ENCODE peak calls at places on chromosomes 3 and 15, in four cellular contexts. S is GM12878, O is K562, L is HepG2. D is an unnamed sample.

GRCh38 chr15:33089878-33090757 is 104.4 kb downstream of the FMN1 start:
- DNase-seq in O (no peak), S (no peak), L (no peak), D (no peak)

GRCh38 chr15:42392309-42393024 is 33.2 kb downstream of the CAPN3 start:
- DNase-seq in L (peak), S (no peak), O (no peak), D (no peak)

GRCh38 chr3:70359711-70360110 is 47.3 kb upstream of the MDFIC2 start:
- DNase-seq in O (no peak), L (no peak), S (no peak), D (no peak)

GRCh38 chr3:61645148-61645547 is 83.8 kb downstream of the PTPRG start:
- DNase-seq in S (no peak), L (peak), O (no peak), D (no peak)

GRCh38 chr3:190302209-190302885 is 19.9 kb downstream of the CLDN1 start:
- DNase-seq in L (no peak), S (no peak), O (no peak), D (no peak)

GRCh38 chr15:76338555-76339301 is 2.2 kb downstream of the ISL2 start:
- DNase-seq in O (no peak), L (no peak), S (no peak), D (no peak)

GRCh38 chr3:55639886-55640765 is 153.0 kb upstream of the WNT5A start:
- DNase-seq in S (no peak), O (no peak), L (no peak), D (no peak)

GRCh38 chr3:39138804-39139415 is 14.5 kb downstream of the CSRNP1 start:
- DNase-seq in O (no peak), L (no peak), S (no peak), D (no peak)

GRCh38 chr3:19881036-19881435 is 53.0 kb downstream of the EFHB start:
- DNase-seq in S (no peak), L (no peak), O (no peak), D (no peak)

GRCh38 chr3:78721771-78722543 is 1045.8 kb downstream of the ROBO1 start:
- DNase-seq in O (no peak), S (no peak), L (no peak), D (no peak)

GRCh38 chr15:68614621-68615035 is 35.8 kb downstream of the CORO2B start:
- DNase-seq in L (no peak), O (no peak), S (no peak), D (peak)

GRCh38 chr3:118199044-118199443 is 835.6 kb downstream of the IGSF11 start:
- DNase-seq in S (no peak), L (no peak), O (no peak), D (no peak)

GRCh38 chr3:151911462-151911861 is 38.0 kb downstream of the SUCNR1 start:
- DNase-seq in S (no peak), O (no peak), L (no peak), D (no peak)

DNA sequence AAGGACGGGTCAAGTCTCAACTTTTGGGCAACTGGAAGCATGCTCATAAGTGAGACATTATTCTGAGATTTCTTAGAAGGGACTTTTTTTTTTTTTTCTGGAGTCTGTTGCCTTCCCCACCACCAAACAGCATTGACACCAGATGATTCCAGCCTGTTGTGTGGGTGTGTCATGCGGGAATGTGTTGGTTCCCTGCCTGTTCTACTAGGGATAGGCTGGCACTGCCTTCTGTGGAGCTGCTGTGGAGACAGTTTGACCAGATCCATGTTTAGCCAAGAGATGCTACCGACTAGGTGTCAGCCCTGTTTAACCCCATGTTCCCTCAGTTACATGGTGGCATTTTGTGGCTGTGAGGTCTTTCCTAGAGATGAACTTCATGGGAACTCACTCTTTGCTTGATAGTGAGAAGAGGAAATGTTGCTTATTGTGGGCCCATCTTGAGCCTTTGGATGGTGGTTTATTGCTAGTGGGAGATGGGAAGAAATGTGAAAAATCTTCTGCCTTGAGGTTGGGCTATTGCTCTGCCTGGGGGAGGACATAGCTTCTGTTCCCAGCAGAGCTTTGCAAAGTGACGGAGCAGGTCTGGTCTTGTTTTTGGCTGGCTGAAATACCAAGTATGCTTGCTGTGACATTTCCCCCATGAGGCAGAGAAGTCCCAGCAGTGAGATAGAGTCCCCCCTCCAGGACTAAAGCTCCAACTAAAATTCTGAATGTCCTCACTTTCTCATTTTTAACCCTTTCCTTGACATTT is 31.3 kb downstream of the TRAK1 start:
- DNase-seq in S (peak), O (no peak), L (no peak), D (no peak)
- TF ChIP-seq ESRRA in S (no peak), O (no peak), L (no peak), D (no peak)

DNA sequence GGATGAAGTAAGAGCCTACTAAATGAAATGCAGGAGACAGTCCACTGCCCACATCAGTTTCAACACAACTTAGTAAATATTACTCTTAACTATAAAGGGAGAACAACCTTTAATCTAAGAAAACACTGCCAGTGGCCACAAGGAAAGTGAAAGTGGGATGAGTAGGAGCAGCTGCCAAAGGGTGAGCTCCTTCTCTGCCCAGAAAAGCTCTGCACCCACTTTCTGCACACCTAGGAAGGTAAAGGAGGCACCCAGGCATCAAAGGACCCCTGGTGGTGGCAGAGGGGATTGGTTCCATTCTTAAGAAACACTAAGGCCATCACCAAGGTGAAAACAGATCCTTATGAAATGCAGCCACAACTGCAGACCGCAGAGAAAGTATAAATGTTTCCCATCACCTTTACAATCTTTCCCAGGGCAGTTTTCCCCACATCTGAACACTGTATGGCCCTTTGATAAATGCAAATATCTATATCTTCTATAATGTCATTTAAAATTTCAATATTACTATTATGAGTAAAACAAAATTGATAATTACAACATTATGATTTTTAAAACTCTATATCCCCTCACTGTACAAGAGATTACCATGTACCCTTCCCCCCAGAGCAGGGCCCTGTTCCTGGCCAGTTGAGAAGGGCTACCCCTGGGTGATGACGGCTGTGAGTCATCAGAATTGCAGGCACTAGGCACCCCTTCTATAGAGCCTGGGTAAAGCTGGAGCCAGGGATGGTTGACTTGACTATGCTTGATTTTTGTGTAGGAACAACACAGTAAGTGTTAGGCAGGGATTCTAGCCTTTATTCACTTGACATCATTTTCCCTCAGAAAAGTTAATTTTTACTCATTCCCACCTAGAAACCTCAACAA is 92.0 kb downstream of the SNRK start:
- DNase-seq in L (peak), O (peak), S (peak), D (peak)
- TF ChIP-seq SP1 in L (no peak), O (no peak), S (no peak), D (no peak)

GRCh38 chr3:120161902-120162301 is 67.7 kb upstream of the GSK3B start:
- DNase-seq in O (no peak), S (no peak), L (no peak), D (no peak)
- TF ChIP-seq ETV6 in O (no peak), S (no peak), L (no peak), D (no peak)

DNA sequence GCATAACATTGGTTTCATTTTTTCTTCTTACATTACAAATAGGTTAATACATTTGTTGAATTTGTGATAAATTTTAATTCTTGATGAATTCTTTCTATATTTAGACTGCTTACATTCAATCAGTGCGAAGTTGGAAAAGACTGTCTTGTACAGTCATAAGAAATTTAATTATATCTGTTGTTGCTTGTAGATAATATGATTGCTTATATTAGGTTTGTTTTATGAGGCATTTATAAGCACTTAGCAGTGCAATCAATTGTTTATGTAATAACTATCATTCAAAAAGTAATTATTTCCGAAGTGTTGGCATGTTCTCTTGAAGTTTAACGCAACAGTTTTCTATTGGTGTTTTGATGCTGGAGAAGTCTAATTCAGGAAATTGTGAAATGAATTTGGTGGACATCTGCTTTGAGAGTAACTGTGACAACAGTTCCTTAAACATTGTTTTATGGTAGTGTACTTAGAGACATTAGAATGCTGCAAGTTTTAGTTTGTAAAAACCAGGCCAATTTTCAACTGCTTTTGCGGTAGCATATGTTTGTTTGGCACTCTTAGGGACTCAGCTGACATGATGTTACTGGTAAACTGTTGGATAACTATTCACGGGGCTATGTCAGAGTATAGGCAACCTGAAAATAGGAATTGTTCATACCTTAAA is 99.7 kb downstream of the NAALADL2 start:
- DNase-seq in O (no peak), L (no peak), S (no peak), D (no peak)
- TF ChIP-seq ESRRA in O (no peak), L (no peak), S (no peak), D (no peak)

GRCh38 chr3:99498544-99499234 is 139.7 kb upstream of the COL8A1 start:
- DNase-seq in S (no peak), L (no peak), O (no peak), D (no peak)
- TF ChIP-seq SP1 in S (no peak), L (no peak), O (no peak), D (no peak)

GRCh38 chr3:49324768-49325167 is 15.1 kb downstream of the USP4 start:
- DNase-seq in L (no peak), O (no peak), S (no peak), D (no peak)

GRCh38 chr3:49329201-49329600 is 10.7 kb downstream of the USP4 start:
- DNase-seq in L (no peak), S (no peak), O (no peak), D (no peak)

GRCh38 chr3:49333091-49333490 is 6.8 kb downstream of the USP4 start:
- DNase-seq in S (no peak), O (no peak), L (no peak), D (no peak)

GRCh38 chr3:49327485-49327884 is 12.4 kb downstream of the USP4 start:
- DNase-seq in L (peak), S (no peak), O (no peak), D (no peak)
- TF ChIP-seq ETV6 in L (no peak), S (no peak), O (no peak), D (no peak)

DNA sequence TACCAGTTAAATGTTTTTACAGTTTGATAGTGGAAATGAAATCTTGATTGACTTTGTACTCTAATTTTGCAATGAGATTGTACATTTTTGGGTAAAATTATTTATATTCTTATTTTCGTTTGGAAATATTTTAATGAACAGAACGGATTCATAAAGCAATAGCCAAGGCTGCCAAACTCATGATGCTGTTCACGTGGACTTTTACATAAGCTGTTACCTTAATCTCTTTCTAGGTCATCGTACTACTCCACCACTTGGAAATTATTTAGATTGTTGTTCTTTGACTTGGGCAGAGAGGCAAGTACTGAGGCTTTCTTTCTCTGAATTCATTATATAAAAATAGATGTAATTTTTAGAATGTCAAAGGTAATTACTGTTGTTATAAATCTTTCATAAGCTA is 16.2 kb downstream of the SYNPR start:
- DNase-seq in O (no peak), L (no peak), S (no peak), D (no peak)
- TF ChIP-seq ESRRA in O (no peak), L (no peak), S (no peak), D (no peak)